ENCODE peak calls at places on chromosomes 5 and 9, in eight cellular contexts. R is transverse colon, N is stomach, L is esophagus squamous epithelium, K is spleen, W is prostate gland, T is adrenal gland, U is ovary. P is an unnamed sample. For H3K36me3, the result is how much of the 10 kb centered on the place peaks cover.

GRCh38 chr9:87212563-87213154 is 265.4 kb upstream of the GAS1 start:
- DNase-seq in R (no peak), N (no peak), L (no peak), K (no peak), W (peak), T (no peak), U (no peak), P (no peak)

GRCh38 chr5:158039911-158040347 is 181.0 kb upstream of the CLINT1 start:
- DNase-seq in R (no peak), N (no peak), L (no peak), K (no peak), W (no peak), T (no peak), U (no peak), P (no peak)

GRCh38 chr5:159091051-159091450 is 8.7 kb downstream of the EBF1 start:
- DNase-seq in R (no peak), N (no peak), L (no peak), K (no peak), W (no peak), T (no peak), U (no peak), P (no peak)

GRCh38 chr5:95866431-95867063 is 44.0 kb upstream of the GLRX start:
- DNase-seq in R (no peak), N (no peak), L (no peak), K (no peak), W (no peak), T (no peak), U (no peak), P (no peak)

GRCh38 chr5:95993776-95994175 is 32.1 kb upstream of the ELL2 start:
- DNase-seq in R (no peak), N (no peak), L (no peak), K (no peak), W (no peak), T (no peak), U (no peak), P (no peak)

GRCh38 chr5:96079075-96079474 is 117.4 kb upstream of the ELL2 start:
- DNase-seq in R (no peak), N (no peak), L (no peak), K (no peak), W (no peak), T (no peak), U (no peak), P (no peak)

GRCh38 chr9:76756273-76756650 is 8.0 kb upstream of the PCA3 start:
- DNase-seq in R (peak), N (no peak), L (no peak), K (no peak), W (peak), T (peak), U (no peak), P (no peak)

GRCh38 chr5:56849671-56850070 is 34.3 kb downstream of the MAP3K1 start:
- DNase-seq in R (no peak), N (no peak), L (no peak), K (no peak), W (no peak), T (no peak), U (no peak), P (no peak)

GRCh38 chr5:140151068-140151718 is 23.8 kb upstream of the CYSTM1 start:
- DNase-seq in R (no peak), N (no peak), L (no peak), K (no peak), W (no peak), T (no peak), U (no peak), P (no peak)

GRCh38 chr5:1319436-1320343 is 24.8 kb upstream of the TERT start:
- DNase-seq in R (no peak), N (peak), L (no peak), K (peak), W (no peak), T (no peak), U (no peak), P (no peak)

GRCh38 chr5:1317921-1318565 is 23.2 kb upstream of the TERT start:
- DNase-seq in R (no peak), N (no peak), L (no peak), K (peak), W (no peak), T (no peak), U (no peak), P (no peak)

GRCh38 chr5:1316941-1317340 is 22.1 kb upstream of the TERT start:
- DNase-seq in R (no peak), N (no peak), L (no peak), K (peak), W (no peak), T (no peak), U (no peak), P (no peak)

GRCh38 chr5:1320436-1321344 is 24.2 kb downstream of the CLPTM1L start:
- DNase-seq in R (no peak), N (no peak), L (no peak), K (peak), W (no peak), T (no peak), U (no peak), P (no peak)

GRCh38 chr5:1318659-1319251 is 23.9 kb upstream of the TERT start:
- DNase-seq in R (peak), N (no peak), L (no peak), K (peak), W (no peak), T (no peak), U (no peak), P (no peak)
- H3K36me3 ChIP-seq in R (under half), N (half or more), L (half or more), K (under half), W (under half), T (half or more), U (under half), P (under half)

GRCh38 chr9:35617548-35617947 is 665 bp downstream of the CD72 start:
- DNase-seq in R (no peak), N (no peak), L (no peak), K (no peak), W (no peak), T (no peak), U (no peak), P (no peak)

GRCh38 chr9:35616681-35617459 is 1.3 kb downstream of the CD72 start:
- DNase-seq in R (peak), N (peak), L (no peak), K (peak), W (peak), T (peak), U (peak), P (peak)

GRCh38 chr9:35619800-35620158 is 1.6 kb upstream of the CD72 start:
- DNase-seq in R (no peak), N (no peak), L (no peak), K (peak), W (no peak), T (no peak), U (no peak), P (no peak)

GRCh38 chr9:35618854-35619799 is 914 bp upstream of the CD72 start:
- DNase-seq in R (peak), N (peak), L (no peak), K (peak), W (no peak), T (peak), U (no peak), P (peak)

DNA sequence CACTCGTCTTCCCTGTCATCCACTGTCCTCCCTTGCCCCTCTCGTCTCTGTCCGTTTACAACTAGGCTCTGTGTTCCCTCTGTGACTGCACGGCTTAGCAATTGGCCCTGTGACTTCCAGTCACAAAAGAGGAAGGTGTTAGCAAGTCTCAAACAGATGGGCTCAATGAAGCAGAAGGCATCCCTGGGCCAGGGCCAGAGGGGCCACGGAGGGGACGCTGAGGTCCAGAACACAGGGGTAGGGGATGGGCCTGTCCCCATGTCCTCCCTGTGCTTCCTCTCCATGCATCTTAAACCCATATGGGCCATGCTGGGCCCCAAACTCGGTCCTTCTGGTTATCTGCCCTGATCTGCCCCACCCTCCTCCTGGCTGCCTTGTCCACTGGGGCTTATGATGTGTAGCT is at the start of gene CD72:
- DNase-seq in R (peak), N (no peak), L (no peak), K (peak), W (no peak), T (peak), U (no peak), P (no peak)
- TF ChIP-seq POLR2A in R (no peak), N (no peak), L (peak), K (peak), W (no peak), T (no peak), U (no peak), P (peak)

GRCh38 chr9:127806871-127807270 is 4.2 kb downstream of the FPGS start:
- DNase-seq in R (no peak), N (no peak), L (no peak), K (no peak), W (no peak), T (no peak), U (no peak), P (no peak)

GRCh38 chr9:127803507-127804352 is 1.0 kb downstream of the FPGS start:
- DNase-seq in R (peak), N (peak), L (no peak), K (no peak), W (no peak), T (peak), U (no peak), P (peak)

GRCh38 chr9:127802576-127803443 is at the start of gene FPGS:
- DNase-seq in R (peak), N (peak), L (peak), K (peak), W (peak), T (peak), U (peak), P (peak)

GRCh38 chr9:127805620-127806019 is 2.9 kb downstream of the FPGS start:
- DNase-seq in R (peak), N (no peak), L (no peak), K (no peak), W (no peak), T (no peak), U (no peak), P (no peak)

GRCh38 chr9:127801955-127802575 is 617 bp upstream of the FPGS start:
- DNase-seq in R (no peak), N (no peak), L (no peak), K (no peak), W (no peak), T (peak), U (no peak), P (no peak)
- TF ChIP-seq CTCF in R (peak), N (no peak), L (peak), K (peak), W (no peak), T (peak), U (no peak), P (no peak)

GRCh38 chr9:111393971-111394370 is 63.9 kb upstream of the OR2K2 start:
- DNase-seq in R (no peak), N (no peak), L (no peak), K (no peak), W (no peak), T (no peak), U (no peak), P (no peak)

GRCh38 chr9:111386386-111386785 is 56.4 kb upstream of the OR2K2 start:
- DNase-seq in R (no peak), N (no peak), L (no peak), K (no peak), W (no peak), T (no peak), U (no peak), P (no peak)

DNA sequence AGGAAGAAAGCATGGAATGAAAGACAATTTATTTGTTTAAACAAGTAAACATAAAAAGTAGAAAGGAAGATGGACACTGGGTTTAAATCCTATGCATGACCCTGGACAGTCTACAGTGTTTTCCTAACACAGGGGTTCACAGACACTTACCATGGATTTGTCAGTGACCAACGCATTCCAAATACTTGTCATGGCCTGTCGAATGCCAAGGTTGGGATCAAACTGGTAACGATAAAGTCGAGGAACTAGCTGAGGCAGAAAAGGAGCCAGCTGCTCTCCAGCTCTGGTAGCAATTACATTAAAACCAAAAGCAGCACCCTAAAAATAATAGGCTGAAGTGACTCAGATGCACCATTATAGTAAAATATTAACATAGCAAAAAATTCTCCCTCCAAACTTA is 59.4 kb upstream of the OR2K2 start:
- DNase-seq in R (no peak), N (no peak), L (no peak), K (no peak), W (no peak), T (no peak), U (no peak), P (no peak)
- H3K36me3 ChIP-seq in R (under half), N (half or more), L (half or more), K (under half), W (under half), T (half or more), U (under half), P (under half)

GRCh38 chr5:10760033-10760975 is 730 bp downstream of the DAP start:
- DNase-seq in R (peak), N (peak), L (no peak), K (no peak), W (peak), T (peak), U (peak), P (peak)

GRCh38 chr5:10762178-10762775 is 1.2 kb upstream of the DAP start:
- DNase-seq in R (peak), N (peak), L (no peak), K (peak), W (peak), T (peak), U (no peak), P (peak)

GRCh38 chr5:10761842-10762165 is 770 bp upstream of the DAP start:
- DNase-seq in R (no peak), N (no peak), L (no peak), K (no peak), W (no peak), T (no peak), U (no peak), P (no peak)

GRCh38 chr5:10762776-10763500 is 1.9 kb upstream of the DAP start:
- DNase-seq in R (no peak), N (no peak), L (no peak), K (peak), W (peak), T (no peak), U (no peak), P (no peak)

DNA sequence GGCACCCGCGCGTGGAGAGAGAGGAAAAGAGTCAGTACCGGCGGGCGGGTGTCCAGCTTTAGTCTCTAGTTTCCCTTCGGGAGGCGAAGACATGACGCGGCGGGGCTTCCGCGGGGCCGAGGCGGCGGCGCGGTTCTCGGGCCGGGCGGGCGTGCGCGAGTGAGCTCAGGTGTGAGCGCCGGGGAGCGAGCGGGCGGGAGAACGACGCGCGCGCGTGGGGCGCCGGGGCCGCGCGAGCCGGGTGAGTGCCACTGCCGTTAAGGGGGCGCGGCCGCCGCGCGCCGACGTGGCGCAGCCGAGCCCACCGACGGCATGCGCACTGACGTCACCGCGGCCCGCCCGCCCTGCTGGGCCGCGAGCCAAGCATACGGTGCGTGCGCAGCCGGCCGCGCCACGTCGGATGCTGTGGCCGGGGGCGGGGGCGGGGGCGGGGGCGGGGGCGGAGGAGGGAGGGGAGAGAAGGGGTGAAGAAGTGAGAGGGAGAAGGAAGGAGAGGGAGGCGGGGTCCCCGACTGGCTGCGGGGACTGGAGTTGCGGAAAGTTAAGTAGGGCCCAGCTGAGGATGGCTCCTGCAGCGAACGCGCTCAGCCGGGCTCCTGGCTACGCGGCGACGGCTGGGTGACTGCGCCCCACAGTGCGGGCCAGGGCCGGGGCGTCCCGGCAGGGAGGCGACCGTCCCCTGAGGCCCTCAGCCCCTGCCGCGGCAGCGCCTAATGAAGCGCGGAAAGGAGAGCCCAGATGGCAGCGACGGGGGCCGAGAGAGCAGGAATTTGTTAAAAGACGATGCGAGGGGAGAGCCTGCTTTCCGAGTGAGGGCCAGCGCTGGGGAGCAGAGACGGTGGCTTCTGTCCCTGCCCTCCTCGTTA is at the start of gene DAP:
- DNase-seq in R (peak), N (peak), L (peak), K (peak), W (peak), T (peak), U (peak), P (peak)
- TF ChIP-seq POLR2A in R (peak), N (no peak), L (peak), K (no peak), W (peak), T (peak), U (peak), P (peak)

GRCh38 chr5:6686501-6686900 is 26.7 kb upstream of the TENT4A start:
- DNase-seq in R (no peak), N (no peak), L (no peak), K (no peak), W (no peak), T (no peak), U (no peak), P (no peak)
- TF ChIP-seq CTCF in R (no peak), N (no peak), L (no peak), K (no peak), W (no peak), T (no peak), U (no peak), P (no peak)